ENCODE peak calls at places on chromosomes 7 and 10, in six cellular contexts. L is astrocyte of the cerebellum, E is bronchial epithelial cell, A is keratinocyte, N is neural progenitor cell, H is GM13976. P is an unnamed sample.

GRCh38 chr10:102117391-102118159 is 2.6 kb downstream of the LDB1 start:
- DNase-seq in N (peak), H (peak), L (no peak), E (peak), A (peak), P (peak)

GRCh38 chr7:100785878-100786277 is 41.4 kb downstream of the EPHB4 start:
- DNase-seq in L (no peak), N (peak), A (no peak), E (no peak), H (no peak), P (no peak)

GRCh38 chr7:3159039-3159438 is 115.4 kb upstream of the CARD11 start:
- DNase-seq in N (no peak), H (no peak), E (no peak), L (no peak), A (no peak), P (no peak)

GRCh38 chr10:10094700-10095099 is 923.0 kb upstream of the CELF2 start:
- DNase-seq in L (no peak), H (no peak), A (no peak), N (no peak), E (peak), P (no peak)

GRCh38 chr10:23190872-23191763 is 994 bp upstream of the PTF1A start:
- DNase-seq in L (no peak), A (no peak), E (no peak), H (no peak), N (peak), P (no peak)

GRCh38 chr10:50392426-50392825 is 141.1 kb upstream of the ASAH2 start:
- DNase-seq in E (no peak), L (no peak), H (no peak), A (no peak), N (no peak), P (no peak)

GRCh38 chr10:44234471-44234850 is 150.4 kb downstream of the CXCL12 start:
- DNase-seq in H (no peak), E (no peak), A (no peak), L (peak), N (peak), P (no peak)

GRCh38 chr7:32564542-32564941 is 69.3 kb downstream of the AVL9 start:
- DNase-seq in E (no peak), A (no peak), L (no peak), H (no peak), N (no peak), P (no peak)

GRCh38 chr7:110317699-110318265 is 773.1 kb upstream of the LRRN3 start:
- DNase-seq in L (peak), N (peak), A (no peak), H (no peak), E (peak), P (no peak)

GRCh38 chr7:40001649-40002048 is 51.6 kb downstream of the CDK13 start:
- DNase-seq in H (no peak), A (no peak), E (no peak), L (no peak), N (no peak), P (no peak)

DNA sequence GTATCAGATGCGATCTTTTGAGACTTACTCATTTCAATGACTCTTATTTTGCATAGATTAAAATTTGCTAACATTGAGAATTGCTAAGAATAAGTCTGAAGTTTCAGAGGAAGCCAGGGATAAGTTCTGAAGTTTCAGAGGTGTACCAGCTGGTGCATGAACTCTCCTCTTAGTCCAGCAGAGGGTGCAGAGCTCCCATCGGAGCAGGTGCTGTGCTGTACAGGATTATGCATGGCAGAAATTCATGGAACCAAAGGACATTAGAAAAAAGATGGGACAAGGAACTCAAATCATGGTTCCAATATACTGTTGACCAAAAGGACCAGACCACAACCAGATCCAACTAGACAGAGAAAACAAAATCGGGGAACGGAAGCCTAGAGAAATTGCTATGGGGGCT is 41.9 kb downstream of the MGAM2 start:
- DNase-seq in N (peak), A (no peak), E (peak), L (no peak), H (no peak), P (no peak)
- TF ChIP-seq CTCF in N (peak), A (peak), E (peak), L (peak), H (no peak), P (no peak)

GRCh38 chr10:79053081-79053434 is 15.7 kb upstream of the ZMIZ1 start:
- DNase-seq in A (no peak), L (no peak), N (no peak), E (no peak), H (no peak), P (no peak)

GRCh38 chr10:79051766-79052165 is 17.0 kb upstream of the ZMIZ1 start:
- DNase-seq in N (no peak), H (no peak), L (no peak), E (no peak), A (no peak), P (no peak)

GRCh38 chr10:79053481-79054202 is 15.1 kb upstream of the ZMIZ1 start:
- DNase-seq in H (no peak), A (no peak), N (no peak), L (no peak), E (no peak), P (no peak)

GRCh38 chr10:79050896-79051555 is 17.7 kb upstream of the ZMIZ1 start:
- DNase-seq in L (no peak), H (no peak), N (no peak), A (no peak), E (peak), P (no peak)

GRCh38 chr10:79052311-79053080 is 16.3 kb upstream of the ZMIZ1 start:
- DNase-seq in H (no peak), E (peak), N (peak), A (no peak), L (no peak), P (no peak)
- TF ChIP-seq CTCF in H (no peak), E (peak), N (peak), A (no peak), L (peak), P (no peak)

GRCh38 chr7:105050493-105050892 is 36.5 kb downstream of the KMT2E start:
- DNase-seq in L (no peak), H (no peak), E (no peak), N (no peak), A (no peak), P (no peak)
- TF ChIP-seq CTCF in L (no peak), H (no peak), E (no peak), N (no peak), A (no peak), P (no peak)

GRCh38 chr7:128939861-128940410 is 2.2 kb downstream of the IRF5 start:
- DNase-seq in N (no peak), H (peak), E (no peak), A (no peak), L (no peak), P (no peak)

GRCh38 chr7:128941946-128942526 is 4.3 kb downstream of the IRF5 start:
- DNase-seq in L (no peak), N (no peak), E (no peak), H (no peak), A (no peak), P (no peak)

GRCh38 chr7:128941323-128941890 is 3.7 kb downstream of the IRF5 start:
- DNase-seq in A (no peak), N (no peak), E (no peak), H (no peak), L (no peak), P (no peak)

GRCh38 chr7:128939075-128939860 is 1.5 kb downstream of the IRF5 start:
- DNase-seq in N (no peak), L (no peak), E (no peak), H (peak), A (no peak), P (no peak)

GRCh38 chr7:128940494-128941322 is 3.0 kb downstream of the IRF5 start:
- DNase-seq in H (peak), A (no peak), L (no peak), E (no peak), N (no peak), P (no peak)
- TF ChIP-seq CTCF in H (no peak), A (no peak), L (no peak), E (no peak), N (no peak), P (no peak)

GRCh38 chr7:75889223-75889825 is 10.5 kb downstream of the RHBDD2 start:
- DNase-seq in A (no peak), N (no peak), L (no peak), H (no peak), E (no peak), P (no peak)
- TF ChIP-seq CTCF in A (no peak), N (no peak), L (no peak), H (no peak), E (no peak), P (no peak)

DNA sequence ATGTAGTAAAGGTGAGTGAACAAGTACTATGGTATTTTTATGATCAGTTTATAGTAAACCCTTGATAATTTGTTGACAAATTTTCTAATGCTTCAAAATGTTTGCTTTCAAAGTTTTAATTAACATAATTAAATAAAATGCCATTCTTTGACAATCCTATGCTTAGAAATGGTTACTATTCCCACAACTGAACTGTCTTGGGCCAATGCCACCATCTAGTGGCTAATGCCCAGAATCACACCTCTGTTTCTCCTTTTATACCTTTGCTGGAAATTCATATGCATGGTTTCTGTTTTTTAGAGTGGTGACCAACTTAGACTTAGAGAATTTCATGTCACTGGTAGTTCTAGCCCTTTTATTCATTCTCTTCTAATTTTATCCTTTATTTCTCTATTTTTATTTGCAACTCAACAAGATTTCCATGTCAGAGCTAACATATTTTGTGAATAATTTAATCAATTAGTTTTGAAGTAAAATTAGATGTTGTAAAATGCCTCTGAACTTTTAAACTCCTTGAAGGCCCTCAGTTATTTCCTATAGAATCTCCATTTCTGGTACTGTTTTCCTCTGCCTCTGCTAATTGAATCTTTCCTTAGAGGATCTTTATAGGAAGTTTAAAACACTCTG is 31.1 kb downstream of the PCGF5 start:
- DNase-seq in H (peak), A (peak), L (peak), N (peak), E (peak), P (peak)
- TF ChIP-seq CTCF in H (peak), A (peak), L (peak), N (peak), E (peak), P (peak)

GRCh38 chr10:119872860-119873671 is 423 bp upstream of the MCMBP start:
- DNase-seq in L (no peak), A (no peak), H (peak), N (peak), E (peak), P (peak)
- TF ChIP-seq CTCF in L (no peak), A (no peak), H (no peak), N (no peak), E (peak), P (no peak)